ENCODE peak calls at places on chromosomes 7 and 10, in five cellular contexts. J is T-cell; B is CD8-positive, alpha-beta memory T cell; E is CD8-positive, alpha-beta T cell; Z is RKO. K is an unnamed sample.
A peak's percentile ranks its signal among the peaks of the same experiment; 100 is the strongest.

GRCh38 chr7:10940748-10941358 is 32.8 kb upstream of the PHF14 start:
- DNase-seq in J (peak; percentile 4), B (no peak), E (no peak), Z (no peak), K (peak; percentile 33)

GRCh38 chr7:147535619-147536200 is 1054.9 kb upstream of the C7orf33 start:
- DNase-seq in J (no peak), B (no peak), E (no peak), Z (no peak), K (no peak)

GRCh38 chr7:116284390-116284789 is 74.1 kb downstream of the TES start:
- DNase-seq in J (no peak), B (no peak), E (no peak), Z (no peak), K (no peak)

GRCh38 chr10:87702973-87703294 is 43.3 kb downstream of the PAPSS2 start:
- DNase-seq in J (no peak), B (no peak), E (no peak), Z (no peak), K (no peak)

GRCh38 chr10:114413398-114413797 is 9.1 kb upstream of the AFAP1L2 start:
- DNase-seq in J (no peak), B (no peak), E (no peak), Z (peak; percentile 27), K (no peak)

GRCh38 chr7:28666144-28666543 is 253.8 kb downstream of the CREB5 start:
- DNase-seq in J (no peak), B (no peak), E (no peak), Z (peak; percentile 22), K (no peak)

GRCh38 chr10:23412223-23412622 is 26.7 kb upstream of the OTUD1 start:
- DNase-seq in J (no peak), B (no peak), E (no peak), Z (peak; percentile 9), K (no peak)

GRCh38 chr10:132415255-132415654 is 18.3 kb downstream of the PWWP2B start:
- DNase-seq in J (no peak), B (no peak), E (no peak), Z (no peak), K (no peak)

GRCh38 chr10:93992400-93993030 is 1.2 kb upstream of the PLCE1 start:
- DNase-seq in J (no peak), B (no peak), E (no peak), Z (peak; percentile 27), K (no peak)

GRCh38 chr7:157021071-157021891 is 10.8 kb upstream of the MNX1 start:
- DNase-seq in J (no peak), B (no peak), E (no peak), Z (no peak), K (no peak)

GRCh38 chr10:33330543-33331019 is 3.9 kb downstream of the NRP1 start:
- DNase-seq in J (peak; percentile 75), B (peak; percentile 62), E (peak; percentile 65), Z (peak; percentile 88), K (peak; percentile 53)

GRCh38 chr10:30897547-30897946 is 134.1 kb downstream of the ZNF438 start:
- DNase-seq in J (no peak), B (no peak), E (no peak), Z (no peak), K (no peak)

GRCh38 chr7:23471090-23471859 is 984 bp upstream of the IGF2BP3 start:
- DNase-seq in J (no peak), B (no peak), E (no peak), Z (peak; percentile 89), K (no peak)

GRCh38 chr10:127071126-127071525 is 125.3 kb downstream of the INSYN2A start:
- DNase-seq in J (no peak), B (no peak), E (no peak), Z (no peak), K (no peak)

GRCh38 chr10:80461208-80462183 is 7.4 kb downstream of the TSPAN14 start:
- DNase-seq in J (no peak), B (no peak), E (peak; percentile 44), Z (no peak), K (no peak)

GRCh38 chr7:100568936-100569844 is 4.5 kb downstream of the SAP25 start:
- DNase-seq in J (peak; percentile 41), B (peak; percentile 39), E (peak; percentile 63), Z (no peak), K (peak; percentile 41)

GRCh38 chr7:138459300-138460175 is 521 bp upstream of the TRIM24 start:
- DNase-seq in J (peak; percentile 98), B (peak; percentile 96), E (peak; percentile 96), Z (peak; percentile 99), K (peak; percentile 98)

GRCh38 chr7:110861163-110861562 is 229.8 kb upstream of the LRRN3 start:
- DNase-seq in J (no peak), B (no peak), E (no peak), Z (no peak), K (no peak)

GRCh38 chr10:45420453-45421192 is 46.6 kb downstream of the ALOX5 start:
- DNase-seq in J (peak; percentile 53), B (peak; percentile 26), E (peak; percentile 61), Z (peak; percentile 74), K (peak; percentile 57)

K was measured in central memory CD4-positive, alpha-beta T cell.